ENCODE peak calls at places on chromosomes 6 and 20, in five cellular contexts. Y is activated CD4-positive, alpha-beta T cell treated with anti-CD3 and anti-CD28 coated beads, Interleukin-2, amount 50 U/mL, for 24 hours; Z is activated CD4-positive, alpha-beta memory T cell treated with anti-CD3 and anti-CD28 coated beads for 36 hours; L is activated T-cell treated with anti-CD3 and anti-CD28 coated beads for 4 hours; B is neural crest cell. F is an unnamed sample.

GRCh38 chr6:125117818-125118217 is 35.8 kb upstream of the TPD52L1 start:
- DNase-seq in Y (no peak), Z (no peak), L (no peak), B (no peak), F (no peak)

GRCh38 chr6:52133326-52133725 is 45.9 kb upstream of the PKHD1 start:
- DNase-seq in Y (no peak), Z (no peak), L (no peak), B (no peak), F (no peak)

GRCh38 chr20:41308726-41309413 is 8.7 kb downstream of the ZHX3 start:
- DNase-seq in Y (no peak), Z (no peak), L (no peak), B (no peak), F (no peak)

GRCh38 chr6:78598966-78599365 is 268.4 kb upstream of the IRAK1BP1 start:
- DNase-seq in Y (no peak), Z (no peak), L (no peak), B (no peak), F (no peak)

GRCh38 chr20:50303573-50304500 is 113.2 kb downstream of the CEBPB start:
- DNase-seq in Y (no peak), Z (no peak), L (no peak), B (no peak), F (no peak)

GRCh38 chr6:25138024-25138696 is 141.0 kb upstream of the CARMIL1 start:
- DNase-seq in Y (peak), Z (peak), L (peak), B (no peak), F (no peak)

GRCh38 chr6:139927236-139927635 is 552.8 kb upstream of the CITED2 start:
- DNase-seq in Y (no peak), Z (no peak), L (no peak), B (no peak), F (no peak)

GRCh38 chr20:50273601-50274491 is 83.2 kb downstream of the CEBPB start:
- DNase-seq in Y (no peak), Z (no peak), L (no peak), B (no peak), F (no peak)

GRCh38 chr6:21935561-21936028 is 342.0 kb downstream of the SOX4 start:
- DNase-seq in Y (no peak), Z (peak), L (no peak), B (no peak), F (no peak)

GRCh38 chr20:25000268-25000801 is 7.8 kb upstream of the APMAP start:
- DNase-seq in Y (no peak), Z (no peak), L (no peak), B (no peak), F (no peak)

GRCh38 chr6:101663099-101663498 is 269.6 kb downstream of the GRIK2 start:
- DNase-seq in Y (no peak), Z (no peak), L (no peak), B (no peak), F (peak)

GRCh38 chr6:118963003-118963402 is 28.0 kb upstream of the MCM9 start:
- DNase-seq in Y (no peak), Z (no peak), L (no peak), B (no peak), F (no peak)

GRCh38 chr6:142301421-142302391 is at the start of gene ADGRG6:
- DNase-seq in Y (no peak), Z (peak), L (peak), B (peak), F (no peak)

GRCh38 chr20:41003143-41003932 is 25.3 kb upstream of the TOP1 start:
- DNase-seq in Y (peak), Z (peak), L (peak), B (no peak), F (no peak)

GRCh38 chr20:8150591-8150990 is 18.5 kb downstream of the PLCB1 start:
- DNase-seq in Y (no peak), Z (no peak), L (no peak), B (no peak), F (no peak)

GRCh38 chr6:77034161-77034560 is 429.1 kb downstream of the HTR1B start:
- DNase-seq in Y (no peak), Z (no peak), L (no peak), B (no peak), F (no peak)

GRCh38 chr20:63972312-63973159 is 2.8 kb upstream of the ZNF512B start:
- DNase-seq in Y (no peak), Z (no peak), L (no peak), B (no peak), F (no peak)

F was measured in NCI-H1417 treated with DMSO at 0.1 percent for 48 hours.